ENCODE peak calls at places on chromosomes 1 and 21, in seven cellular contexts. K is GM18507, Q is fibroblast of lung, L is Right ventricle myocardium superior, S is epithelial cell of esophagus, C is HL-60, D is neural progenitor cell. X is an unnamed sample.

GRCh38 chr1:150479927-150480352 is 7.3 kb upstream of the TARS2 start:
- DNase-seq in L (no peak), D (no peak), Q (no peak), S (peak), K (no peak), C (no peak), X (no peak)

GRCh38 chr1:230163205-230163604 is 96.2 kb downstream of the GALNT2 start:
- DNase-seq in L (peak), S (peak), K (no peak), C (no peak), D (no peak), Q (peak), X (no peak)

GRCh38 chr1:2495026-2495425 is 18.9 kb downstream of the PLCH2 start:
- DNase-seq in K (no peak), Q (no peak), D (no peak), L (no peak), C (no peak), S (no peak), X (no peak)

GRCh38 chr1:187326554-187326953 is 497.8 kb downstream of the PLA2G4A start:
- DNase-seq in L (no peak), K (no peak), Q (no peak), D (no peak), C (no peak), S (no peak), X (no peak)

GRCh38 chr1:205680073-205680851 is at the start of gene SLC45A3:
- DNase-seq in C (no peak), K (no peak), D (peak), S (peak), Q (no peak), L (no peak), X (peak)

GRCh38 chr1:219476116-219476515 is 136.8 kb downstream of the ZC3H11B start:
- DNase-seq in K (no peak), L (no peak), D (no peak), S (no peak), C (no peak), Q (no peak), X (no peak)

GRCh38 chr21:41678016-41678935 is 88.6 kb downstream of the RIPK4 start:
- DNase-seq in D (no peak), S (peak), C (no peak), Q (no peak), L (no peak), K (no peak), X (peak)

GRCh38 chr1:12541274-12542137 is 76.5 kb downstream of the DHRS3 start:
- DNase-seq in S (no peak), L (peak), D (peak), Q (peak), K (no peak), C (no peak), X (no peak)

GRCh38 chr1:204493145-204493881 is 1.3 kb downstream of the PIK3C2B start:
- DNase-seq in Q (peak), C (no peak), K (no peak), D (peak), L (peak), S (peak), X (no peak)

GRCh38 chr1:53508991-53509663 is 49.9 kb downstream of the DMRTB1 start:
- DNase-seq in C (peak), K (no peak), S (peak), D (no peak), Q (peak), L (peak), X (no peak)

GRCh38 chr1:66323958-66324357 is 210.0 kb upstream of the SGIP1 start:
- DNase-seq in L (no peak), D (no peak), S (no peak), K (no peak), C (no peak), Q (no peak), X (no peak)

GRCh38 chr1:208047476-208047934 is 136.6 kb upstream of the CD34 start:
- DNase-seq in Q (peak), L (peak), D (no peak), S (peak), C (no peak), K (no peak), X (no peak)

GRCh38 chr1:78434351-78434750 is 56.4 kb upstream of the PTGFR start:
- DNase-seq in D (no peak), K (no peak), Q (no peak), C (no peak), L (no peak), S (no peak), X (no peak)

GRCh38 chr1:58136502-58136901 is 410.0 kb downstream of the OMA1 start:
- DNase-seq in S (no peak), L (no peak), K (no peak), D (no peak), Q (no peak), C (no peak), X (no peak)

GRCh38 chr1:203120325-203121138 is 7.0 kb upstream of the ADORA1 start:
- DNase-seq in D (no peak), S (no peak), Q (no peak), L (no peak), K (no peak), C (no peak), X (no peak)

GRCh38 chr1:96357132-96357531 is 364.5 kb upstream of the PTBP2 start:
- DNase-seq in L (no peak), C (no peak), Q (peak), K (no peak), D (no peak), S (no peak), X (no peak)

GRCh38 chr1:2230781-2231666 is 2.9 kb downstream of the SKI start:
- DNase-seq in D (no peak), L (peak), S (no peak), K (no peak), Q (peak), C (peak), X (peak)

GRCh38 chr21:17552410-17552809 is 39.6 kb downstream of the CXADR start:
- DNase-seq in L (no peak), D (no peak), S (no peak), K (no peak), C (no peak), Q (no peak), X (no peak)

GRCh38 chr1:183827801-183828200 is 22.9 kb downstream of the RGL1 start:
- DNase-seq in Q (no peak), L (no peak), C (no peak), K (no peak), D (no peak), S (no peak), X (no peak)

GRCh38 chr1:169060010-169060722 is 46.3 kb upstream of the ATP1B1 start:
- DNase-seq in S (peak), C (no peak), L (no peak), K (no peak), Q (no peak), D (no peak), X (no peak)

GRCh38 chr1:46112108-46112507 is 20.3 kb downstream of the PIK3R3 start:
- DNase-seq in C (no peak), Q (no peak), S (no peak), D (no peak), K (no peak), L (no peak), X (no peak)

GRCh38 chr1:118461154-118461553 is 276.1 kb upstream of the SPAG17 start:
- DNase-seq in Q (no peak), S (peak), K (no peak), L (no peak), C (no peak), D (peak), X (no peak)

GRCh38 chr1:103230061-103230460 is 121.7 kb upstream of the COL11A1 start:
- DNase-seq in S (no peak), K (no peak), L (no peak), C (no peak), D (no peak), Q (peak), X (no peak)

GRCh38 chr1:203667616-203668015 is 41.0 kb downstream of the ATP2B4 start:
- DNase-seq in C (no peak), S (no peak), L (no peak), Q (no peak), K (no peak), D (no peak), X (no peak)

GRCh38 chr1:7378346-7379130 is 392.6 kb upstream of the VAMP3 start:
- DNase-seq in L (no peak), C (no peak), K (no peak), D (no peak), Q (no peak), S (no peak), X (peak)

GRCh38 chr1:92653605-92654381 is 131.1 kb downstream of the EVI5 start:
- DNase-seq in L (no peak), K (no peak), Q (no peak), S (peak), C (no peak), D (no peak), X (no peak)

GRCh38 chr1:35444519-35444774 is 112.8 kb downstream of the KIAA0319L start:
- DNase-seq in C (no peak), K (no peak), D (no peak), L (no peak), Q (no peak), S (no peak), X (no peak)

GRCh38 chr21:29481641-29482040 is 182.9 kb downstream of the BACH1 start:
- DNase-seq in L (no peak), D (no peak), Q (peak), K (no peak), C (no peak), S (no peak), X (no peak)

GRCh38 chr1:86100401-86100800 is 56.2 kb downstream of the COL24A1 start:
- DNase-seq in D (peak), L (no peak), S (no peak), C (no peak), K (no peak), Q (no peak), X (no peak)

GRCh38 chr21:44931501-44932365 is 8.1 kb upstream of the SLX9 start:
- DNase-seq in S (no peak), Q (no peak), L (no peak), C (no peak), D (no peak), K (no peak), X (peak)

GRCh38 chr1:230631477-230631876 is 10.8 kb upstream of the COG2 start:
- DNase-seq in L (no peak), S (no peak), Q (no peak), C (no peak), K (no peak), D (no peak), X (no peak)

GRCh38 chr1:32983039-32983438 is 18.4 kb upstream of the RNF19B start:
- DNase-seq in S (no peak), D (no peak), Q (no peak), L (no peak), K (no peak), C (no peak), X (no peak)

X was measured in spleen.